ENCODE peak calls at places on chromosome 4, in seven cellular contexts. U is tibial artery; F is aorta; B is naive thymus-derived CD4-positive, alpha-beta T cell; W is neuronal stem cell; L is fibroblast of lung; R is cardiac muscle cell. V is an unnamed sample.

GRCh38 chr4:53931423-53932060 is 132.9 kb downstream of the CHIC2 start:
- DNase-seq in U (no peak), F (no peak), B (no peak), W (no peak), L (no peak), R (no peak), V (no peak)

GRCh38 chr4:138671606-138672084 is 343.9 kb upstream of the NOCT start:
- DNase-seq in U (no peak), F (no peak), B (no peak), W (no peak), L (no peak), R (no peak), V (no peak)

GRCh38 chr4:151218343-151218742 is 58.6 kb upstream of the PRSS48 start:
- DNase-seq in U (no peak), F (no peak), B (no peak), W (no peak), L (peak), R (no peak), V (no peak)

GRCh38 chr4:127403523-127404084 is 229.2 kb upstream of the INTU start:
- DNase-seq in U (no peak), F (no peak), B (no peak), W (no peak), L (no peak), R (no peak), V (no peak)

GRCh38 chr4:153204247-153205027 is at the start of gene TRIM2:
- DNase-seq in U (peak), F (peak), B (no peak), W (no peak), L (peak), R (peak), V (no peak)

GRCh38 chr4:113659127-113659526 is 102.4 kb downstream of the CAMK2D start:
- DNase-seq in U (no peak), F (no peak), B (no peak), W (no peak), L (no peak), R (no peak), V (no peak)

GRCh38 chr4:76246025-76246424 is 5.5 kb upstream of the FAM47E start:
- DNase-seq in U (no peak), F (no peak), B (no peak), W (no peak), L (no peak), R (no peak), V (no peak)

GRCh38 chr4:93731448-93731847 is 97.1 kb upstream of the ATOH1 start:
- DNase-seq in U (no peak), F (no peak), B (no peak), W (no peak), L (peak), R (no peak), V (no peak)

GRCh38 chr4:2095236-2096072 is 36.3 kb downstream of the NAT8L start:
- DNase-seq in U (no peak), F (no peak), B (no peak), W (no peak), L (no peak), R (no peak), V (no peak)

GRCh38 chr4:122489061-122489460 is 32.5 kb upstream of the IL2 start:
- DNase-seq in U (no peak), F (no peak), B (no peak), W (no peak), L (no peak), R (no peak), V (no peak)

GRCh38 chr4:157664726-157665125 is 444.2 kb downstream of the GRIA2 start:
- DNase-seq in U (no peak), F (no peak), B (no peak), W (no peak), L (peak), R (no peak), V (no peak)

GRCh38 chr4:121147923-121148443 is 16.1 kb downstream of the TNIP3 start:
- DNase-seq in U (no peak), F (no peak), B (no peak), W (no peak), L (no peak), R (no peak), V (no peak)

GRCh38 chr4:31089815-31090214 is 369.6 kb downstream of the PCDH7 start:
- DNase-seq in U (no peak), F (no peak), B (no peak), W (no peak), L (peak), R (peak), V (no peak)

GRCh38 chr4:18566970-18567799 is 545.6 kb upstream of the LCORL start:
- DNase-seq in U (no peak), F (no peak), B (no peak), W (no peak), L (no peak), R (peak), V (no peak)

GRCh38 chr4:112214397-112215264 is 17.0 kb upstream of the AP1AR start:
- DNase-seq in U (no peak), F (no peak), B (no peak), W (no peak), L (peak), R (peak), V (no peak)

GRCh38 chr4:27692098-27692679 is 831.5 kb downstream of the STIM2 start:
- DNase-seq in U (no peak), F (no peak), B (no peak), W (no peak), L (peak), R (peak), V (no peak)

GRCh38 chr4:57080781-57081650 is 29.2 kb downstream of the IGFBP7 start:
- DNase-seq in U (no peak), F (peak), B (no peak), W (no peak), L (peak), R (no peak), V (no peak)

GRCh38 chr4:5756271-5756670 is 45.3 kb downstream of the EVC start:
- DNase-seq in U (peak), F (no peak), B (no peak), W (no peak), L (no peak), R (no peak), V (peak)

GRCh38 chr4:174600391-174600790 is 78.1 kb upstream of the HPGD start:
- DNase-seq in U (no peak), F (no peak), B (no peak), W (no peak), L (no peak), R (no peak), V (no peak)

GRCh38 chr4:157220026-157220881 is at the start of gene GRIA2:
- DNase-seq in U (peak), F (peak), B (no peak), W (peak), L (peak), R (peak), V (peak)

GRCh38 chr4:179145746-179146530 is 1703.7 kb upstream of the AGA start:
- DNase-seq in U (no peak), F (no peak), B (no peak), W (no peak), L (peak), R (no peak), V (no peak)

GRCh38 chr4:72468904-72469502 is 100.0 kb downstream of the ADAMTS3 start:
- DNase-seq in U (no peak), F (no peak), B (no peak), W (no peak), L (peak), R (peak), V (no peak)

GRCh38 chr4:159098482-159099127 is 4.3 kb upstream of the RAPGEF2 start:
- DNase-seq in U (no peak), F (no peak), B (no peak), W (no peak), L (no peak), R (no peak), V (no peak)

GRCh38 chr4:139844057-139844456 is 178.4 kb downstream of the MGST2 start:
- DNase-seq in U (no peak), F (no peak), B (no peak), W (no peak), L (peak), R (no peak), V (no peak)

GRCh38 chr4:5730993-5731975 is 20.3 kb downstream of the EVC start:
- DNase-seq in U (no peak), F (peak), B (no peak), W (no peak), L (no peak), R (no peak), V (no peak)

GRCh38 chr4:89249716-89250361 is 57.8 kb downstream of the GPRIN3 start:
- DNase-seq in U (no peak), F (no peak), B (no peak), W (no peak), L (no peak), R (no peak), V (no peak)

GRCh38 chr4:126071346-126072333 is 756.9 kb downstream of the FAT4 start:
- DNase-seq in U (no peak), F (no peak), B (no peak), W (no peak), L (peak), R (peak), V (no peak)

GRCh38 chr4:158459085-158459820 is 62.4 kb upstream of the RXFP1 start:
- DNase-seq in U (no peak), F (no peak), B (no peak), W (no peak), L (no peak), R (no peak), V (no peak)

GRCh38 chr4:54819044-54819443 is 161.3 kb downstream of the KIT start:
- DNase-seq in U (no peak), F (no peak), B (no peak), W (no peak), L (no peak), R (no peak), V (no peak)

GRCh38 chr4:77193511-77194236 is 36.7 kb downstream of the CCNG2 start:
- DNase-seq in U (peak), F (peak), B (peak), W (no peak), L (no peak), R (no peak), V (no peak)

GRCh38 chr4:110516106-110516922 is 40.4 kb downstream of the ENPEP start:
- DNase-seq in U (peak), F (peak), B (peak), W (peak), L (peak), R (peak), V (no peak)

DNA sequence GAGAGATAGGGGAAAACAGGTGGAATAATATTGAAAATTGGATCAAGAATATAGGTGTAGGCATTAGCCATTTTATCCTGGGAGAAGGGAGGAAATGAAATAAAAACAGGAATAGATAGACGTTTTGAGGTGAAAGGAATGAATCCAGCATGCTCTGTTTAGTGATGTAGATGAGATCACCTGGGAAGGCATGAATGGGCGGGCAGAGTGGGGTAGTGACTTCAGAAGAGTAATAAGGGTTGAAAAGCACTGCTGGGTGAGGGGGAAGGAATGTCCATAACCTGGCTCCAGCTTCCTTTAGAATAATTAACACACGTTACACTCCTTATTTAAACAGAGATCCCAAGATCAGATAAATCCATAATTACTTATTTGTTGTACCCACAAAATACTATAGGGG is 191.1 kb upstream of the ANXA3 start:
- DNase-seq in U (no peak), F (no peak), B (no peak), W (no peak), L (no peak), R (no peak), V (no peak)
- H3K27ac ChIP-seq in U (no peak), F (no peak), B (no peak), W (no peak), L (no peak), R (no peak), V (no peak)

GRCh38 chr4:181437895-181438294 is 805.3 kb upstream of the TENM3 start:
- DNase-seq in U (no peak), F (no peak), B (no peak), W (no peak), L (no peak), R (no peak), V (no peak)

GRCh38 chr4:181427076-181427475 is 816.1 kb upstream of the TENM3 start:
- DNase-seq in U (no peak), F (no peak), B (no peak), W (no peak), L (no peak), R (no peak), V (no peak)

DNA sequence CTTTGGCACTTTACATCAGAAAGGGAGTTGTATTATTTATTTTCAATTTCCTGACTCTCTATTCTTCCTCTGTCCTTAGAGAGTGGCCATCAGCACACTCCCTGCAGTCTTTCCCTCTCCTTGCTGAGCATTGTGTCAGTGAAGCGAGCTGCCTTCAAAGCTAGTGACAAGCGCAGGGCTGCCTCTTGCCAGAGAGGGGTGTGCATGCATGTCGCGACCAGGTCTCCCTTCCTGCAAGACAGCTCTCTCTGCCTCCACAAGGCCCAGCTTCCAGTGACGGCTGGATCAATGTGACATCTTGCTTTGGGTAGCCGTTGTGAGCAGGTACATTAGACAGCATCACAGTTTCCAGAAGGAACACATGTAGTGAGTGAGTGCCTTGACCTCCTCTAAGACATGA is 810.9 kb upstream of the TENM3 start:
- DNase-seq in U (no peak), F (no peak), B (no peak), W (no peak), L (no peak), R (peak), V (no peak)
- H3K27ac ChIP-seq in U (no peak), F (no peak), B (no peak), W (no peak), L (no peak), R (no peak), V (no peak)

GRCh38 chr4:184882276-184882675 is 56.5 kb upstream of the ACSL1 start:
- DNase-seq in U (no peak), F (no peak), B (no peak), W (no peak), L (no peak), R (no peak), V (no peak)
- H3K27ac ChIP-seq in U (no peak), F (no peak), B (no peak), W (no peak), L (no peak), R (no peak), V (no peak)

DNA sequence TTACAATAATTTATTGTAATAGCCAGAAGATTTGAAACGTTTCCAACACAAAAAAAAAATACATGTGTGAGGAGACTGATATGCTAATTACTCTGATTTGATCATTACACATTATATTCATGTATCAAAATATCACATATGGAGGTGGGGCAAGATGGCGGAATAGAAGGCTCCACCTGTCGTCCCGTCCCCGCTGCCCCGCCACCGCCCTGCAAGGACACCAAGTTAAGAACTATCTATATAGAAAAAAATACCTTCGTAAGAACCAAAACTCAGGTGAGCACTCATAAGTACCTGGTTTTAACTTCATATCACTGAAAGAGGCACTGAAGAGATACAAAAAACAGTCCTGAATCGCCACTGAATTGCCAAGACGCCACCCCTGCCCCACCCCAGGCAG is 60.9 kb upstream of the SCRG1 start:
- DNase-seq in U (no peak), F (no peak), B (no peak), W (no peak), L (no peak), R (no peak), V (no peak)
- H3K27ac ChIP-seq in U (no peak), F (no peak), B (no peak), W (no peak), L (no peak), R (no peak), V (no peak)

DNA sequence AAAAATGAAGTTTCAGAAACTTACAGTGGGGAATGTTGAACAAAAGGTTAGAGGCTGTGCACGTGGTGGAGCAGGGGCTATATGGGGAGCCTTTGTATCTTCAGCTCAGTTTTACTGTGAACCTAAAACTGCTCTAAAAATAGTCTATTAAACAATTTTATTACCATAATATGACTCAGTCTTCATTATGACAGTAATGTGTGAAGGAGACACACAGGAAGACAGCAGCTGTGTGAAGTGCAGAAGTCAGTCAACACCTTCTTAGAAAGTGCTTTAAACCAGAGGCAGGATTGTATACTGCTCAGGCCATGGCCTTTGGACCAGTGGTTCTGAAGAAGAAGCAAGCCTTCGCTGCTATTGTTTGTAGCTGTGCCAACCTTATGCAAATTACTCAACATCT is 89.7 kb downstream of the ARHGAP10 start:
- DNase-seq in U (no peak), F (no peak), B (no peak), W (no peak), L (no peak), R (no peak), V (no peak)
- H3K27ac ChIP-seq in U (no peak), F (no peak), B (no peak), W (no peak), L (no peak), R (no peak), V (peak)

DNA sequence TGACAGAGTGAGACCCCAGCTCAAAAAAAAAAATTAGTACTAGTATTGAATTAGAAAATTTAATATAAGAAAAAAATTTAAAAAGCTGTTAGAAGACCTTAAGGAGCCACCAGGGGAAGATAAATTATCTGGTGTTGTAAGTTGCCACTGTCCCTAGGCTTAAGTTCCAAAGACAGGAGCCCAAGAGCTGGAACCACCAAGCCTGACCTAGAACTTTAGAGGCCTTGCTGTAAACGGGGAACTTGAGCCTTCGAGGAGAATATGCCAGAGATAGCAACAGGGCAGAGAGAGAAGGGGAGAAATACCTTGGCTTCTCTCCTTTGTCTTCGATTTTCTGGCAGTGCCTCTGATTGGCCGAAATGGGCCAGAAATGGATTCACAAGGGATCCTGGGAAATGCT is 8.9 kb downstream of the USP53 start:
- DNase-seq in U (no peak), F (no peak), B (no peak), W (no peak), L (no peak), R (no peak), V (no peak)
- H3K27ac ChIP-seq in U (no peak), F (no peak), B (no peak), W (no peak), L (no peak), R (no peak), V (no peak)

DNA sequence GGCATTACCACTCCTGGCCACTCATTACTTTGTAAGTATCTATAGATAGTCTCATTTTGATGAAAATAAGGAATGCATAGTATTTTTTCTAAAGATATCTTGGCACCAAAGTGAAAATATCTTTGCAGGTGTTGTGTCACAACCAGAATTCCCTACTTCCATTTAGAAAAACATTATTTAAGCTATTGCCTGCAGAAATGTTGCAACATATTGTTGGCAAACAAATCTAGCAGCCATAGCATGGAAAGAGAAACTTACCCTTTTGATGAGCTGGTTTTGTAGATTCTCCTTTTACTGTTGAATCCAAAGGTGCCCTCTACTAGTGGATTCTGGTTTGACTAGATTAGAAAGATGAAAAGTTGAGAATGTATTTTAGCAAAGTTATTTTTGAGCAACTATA is 138.8 kb downstream of the AREG start:
- DNase-seq in U (no peak), F (no peak), B (no peak), W (no peak), L (peak), R (no peak), V (no peak)
- H3K27ac ChIP-seq in U (no peak), F (no peak), B (no peak), W (no peak), L (no peak), R (no peak), V (no peak)